ENCODE peak calls at places on chromosomes 13 and 19, in eight cellular contexts. L is breast epithelium; S is T47D; U is activated CD8-positive, alpha-beta memory T cell treated with anti-CD3 and anti-CD28 coated beads for 1 hour; R is activated CD4-positive, alpha-beta T cell treated with anti-CD3 and anti-CD28 coated beads, Interleukin-2, amount 50 U/mL, for 4 hours; A is COR-L47; T is retinal pigment epithelial cell; Y is islet precursor cell. W is an unnamed sample.
A peak's percentile ranks its signal among the peaks of the same experiment; 100 is the strongest.

GRCh38 chr13:102799544-102800144 is 725 bp downstream of the BIVM start:
- DNase-seq in U (no peak), Y (peak; percentile 64), L (no peak), T (no peak), R (no peak), S (peak; percentile 12), A (peak; percentile 23), W (no peak)

GRCh38 chr19:1624458-1624857 is 19.2 kb upstream of the UQCR11 start:
- DNase-seq in U (peak; percentile 20), Y (peak; percentile 83), R (peak; percentile 40), S (peak; percentile 38), A (peak; percentile 9), L (no peak), T (no peak), W (peak; percentile 79)

GRCh38 chr13:52103386-52103785 is 25.5 kb downstream of the NEK5 start:
- DNase-seq in L (no peak), A (no peak), Y (no peak), S (no peak), T (no peak), R (no peak), U (no peak), W (no peak)

GRCh38 chr19:34506026-34506370 is 24.4 kb downstream of the WTIP start:
- DNase-seq in T (no peak), R (no peak), A (no peak), U (no peak), L (no peak), Y (no peak), S (no peak), W (no peak)

GRCh38 chr13:95354680-95355487 is 53.6 kb upstream of the ABCC4 start:
- DNase-seq in U (no peak), R (no peak), Y (no peak), L (no peak), A (no peak), S (no peak), T (no peak), W (no peak)

GRCh38 chr19:31226536-31226935 is 122.7 kb downstream of the TSHZ3 start:
- DNase-seq in U (no peak), R (no peak), S (no peak), A (no peak), L (no peak), T (no peak), Y (no peak), W (no peak)

GRCh38 chr19:52226652-52227051 is 36.8 kb downstream of the PPP2R1A start:
- DNase-seq in S (no peak), U (no peak), L (no peak), R (no peak), Y (peak; percentile 3), A (no peak), T (no peak), W (no peak)

GRCh38 chr19:12098040-12098439 is 33.5 kb downstream of the ZNF844 start:
- DNase-seq in L (no peak), T (no peak), A (no peak), S (no peak), R (no peak), U (no peak), Y (no peak), W (no peak)

GRCh38 chr13:102400619-102401125 is 1.2 kb downstream of the FGF14 start:
- DNase-seq in Y (peak; percentile 61), R (no peak), L (no peak), S (no peak), T (no peak), U (no peak), A (no peak), W (no peak)

GRCh38 chr19:49689133-49690072 is at the start of gene ADM5:
- DNase-seq in Y (peak; percentile 87), T (no peak), A (peak; percentile 78), U (no peak), S (no peak), L (peak; percentile 72), R (peak; percentile 24), W (peak; percentile 77)

GRCh38 chr13:22014469-22014868 is 343.6 kb downstream of the FGF9 start:
- DNase-seq in R (no peak), L (no peak), U (no peak), A (no peak), Y (peak; percentile 95), S (no peak), T (no peak), W (no peak)

GRCh38 chr13:79382545-79383275 is 23.3 kb downstream of the RBM26 start:
- DNase-seq in S (no peak), T (no peak), A (no peak), L (no peak), R (no peak), U (no peak), Y (no peak), W (no peak)

GRCh38 chr19:33666196-33666595 is 44.4 kb downstream of the CHST8 start:
- DNase-seq in L (no peak), R (no peak), S (no peak), U (no peak), A (no peak), Y (peak; percentile 19), T (no peak), W (peak; percentile 19)

GRCh38 chr13:49935171-49936084 is 712 bp downstream of the SPRYD7 start:
- DNase-seq in A (peak; percentile 21), U (no peak), R (peak; percentile 8), L (peak; percentile 51), Y (peak; percentile 90), T (no peak), S (no peak), W (peak; percentile 73)

GRCh38 chr13:110538632-110539031 is 22.9 kb downstream of the RAB20 start:
- DNase-seq in U (no peak), R (no peak), Y (no peak), T (no peak), A (no peak), S (no peak), L (no peak), W (no peak)

GRCh38 chr19:19459099-19459498 is 53.6 kb downstream of the GATAD2A start:
- DNase-seq in R (no peak), S (no peak), A (no peak), U (no peak), Y (no peak), L (no peak), T (no peak), W (no peak)

GRCh38 chr13:97430296-97430695 is 3.7 kb upstream of the RAP2A start:
- DNase-seq in R (no peak), S (no peak), T (no peak), Y (no peak), U (no peak), L (no peak), A (no peak), W (no peak)

GRCh38 chr13:110676511-110677204 is 29.3 kb downstream of the CARS2 start:
- DNase-seq in Y (no peak), R (peak; percentile 9), U (no peak), L (no peak), A (no peak), T (no peak), S (no peak), W (peak; percentile 71)

GRCh38 chr13:114286808-114287207 is 5.4 kb downstream of the UPF3A start:
- DNase-seq in L (no peak), R (no peak), T (no peak), A (no peak), S (no peak), U (no peak), Y (peak; percentile 71), W (peak; percentile 37)

GRCh38 chr13:36130542-36131214 is 504 bp downstream of the DCLK1 start:
- DNase-seq in U (no peak), T (no peak), Y (peak; percentile 59), S (no peak), R (no peak), A (peak; percentile 61), L (no peak), W (no peak)

GRCh38 chr13:79451500-79451962 is 29.4 kb upstream of the NDFIP2 start:
- DNase-seq in R (peak; percentile 94), L (no peak), Y (peak; percentile 97), U (peak; percentile 76), A (no peak), T (peak; percentile 36), S (no peak), W (peak; percentile 96)

GRCh38 chr19:1438933-1439358 is 750 bp downstream of the RPS15 start:
- DNase-seq in L (no peak), R (no peak), Y (no peak), T (no peak), S (no peak), U (no peak), A (no peak), W (no peak)

GRCh38 chr13:44211286-44211685 is 162.3 kb upstream of the SERP2 start:
- DNase-seq in U (no peak), Y (no peak), T (no peak), S (no peak), L (no peak), R (no peak), A (no peak), W (no peak)